ENCODE peak calls at places on chromosomes 7 and 10, in ten cellular contexts. One of them, this sample, is unnamed.

GRCh38 chr10:33273295-33274002 is 61.0 kb downstream of the NRP1 start:
- DNase-seq in brain microvascular endothelial cell: peak; percentile 90
- DNase-seq in tibial artery: peak; percentile 86
- DNase-seq in PC-9: peak; percentile 95
- DNase-seq in HCT116: no peak
- DNase-seq in upper lobe of left lung: peak; percentile 10
- DNase-seq in astrocyte of the cerebellum: peak; percentile 77
- DNase-seq in CD8-positive, alpha-beta T cell: no peak
- DNase-seq in skeletal muscle cell: peak; percentile 98
- DNase-seq in colonic mucosa: peak; percentile 69
- DNase-seq in this sample: peak; percentile 94

GRCh38 chr10:8508882-8509281 is 454.4 kb downstream of the GATA3 start:
- DNase-seq in upper lobe of left lung: no peak
- DNase-seq in brain microvascular endothelial cell: no peak
- DNase-seq in colonic mucosa: no peak
- DNase-seq in HCT116: no peak
- DNase-seq in astrocyte of the cerebellum: no peak
- DNase-seq in CD8-positive, alpha-beta T cell: no peak
- DNase-seq in skeletal muscle cell: no peak
- DNase-seq in tibial artery: no peak
- DNase-seq in PC-9: no peak
- DNase-seq in this sample: no peak

GRCh38 chr10:12194752-12195271 is 879 bp downstream of the NUDT5 start:
- DNase-seq in tibial artery: peak; percentile 71
- DNase-seq in skeletal muscle cell: no peak
- DNase-seq in brain microvascular endothelial cell: peak; percentile 51
- DNase-seq in upper lobe of left lung: peak; percentile 89
- DNase-seq in HCT116: no peak
- DNase-seq in astrocyte of the cerebellum: no peak
- DNase-seq in CD8-positive, alpha-beta T cell: peak; percentile 34
- DNase-seq in colonic mucosa: peak; percentile 54
- DNase-seq in PC-9: peak; percentile 15
- DNase-seq in this sample: no peak

GRCh38 chr10:58350619-58351323 is 16.0 kb downstream of the UBE2D1 start:
- DNase-seq in HCT116: no peak
- DNase-seq in colonic mucosa: no peak
- DNase-seq in astrocyte of the cerebellum: no peak
- DNase-seq in skeletal muscle cell: no peak
- DNase-seq in PC-9: no peak
- DNase-seq in CD8-positive, alpha-beta T cell: no peak
- DNase-seq in upper lobe of left lung: no peak
- DNase-seq in brain microvascular endothelial cell: no peak
- DNase-seq in tibial artery: no peak
- DNase-seq in this sample: no peak

GRCh38 chr7:115546790-115547189 is 483.8 kb downstream of the TFEC start:
- DNase-seq in astrocyte of the cerebellum: no peak
- DNase-seq in skeletal muscle cell: no peak
- DNase-seq in upper lobe of left lung: no peak
- DNase-seq in brain microvascular endothelial cell: no peak
- DNase-seq in HCT116: no peak
- DNase-seq in PC-9: no peak
- DNase-seq in tibial artery: no peak
- DNase-seq in CD8-positive, alpha-beta T cell: no peak
- DNase-seq in colonic mucosa: no peak
- DNase-seq in this sample: no peak

GRCh38 chr10:13632879-13633437 is 46.2 kb downstream of the PRPF18 start:
- DNase-seq in skeletal muscle cell: no peak
- DNase-seq in PC-9: no peak
- DNase-seq in upper lobe of left lung: no peak
- DNase-seq in astrocyte of the cerebellum: no peak
- DNase-seq in tibial artery: no peak
- DNase-seq in CD8-positive, alpha-beta T cell: no peak
- DNase-seq in colonic mucosa: no peak
- DNase-seq in brain microvascular endothelial cell: no peak
- DNase-seq in HCT116: no peak
- DNase-seq in this sample: no peak

GRCh38 chr7:151647874-151648273 is 128.2 kb upstream of the RHEB start:
- DNase-seq in CD8-positive, alpha-beta T cell: no peak
- DNase-seq in brain microvascular endothelial cell: no peak
- DNase-seq in skeletal muscle cell: no peak
- DNase-seq in HCT116: no peak
- DNase-seq in PC-9: no peak
- DNase-seq in astrocyte of the cerebellum: no peak
- DNase-seq in upper lobe of left lung: no peak
- DNase-seq in tibial artery: no peak
- DNase-seq in colonic mucosa: no peak
- DNase-seq in this sample: no peak

GRCh38 chr10:92891885-92892705 is 43.8 kb downstream of the EXOC6 start:
- DNase-seq in astrocyte of the cerebellum: peak; percentile 59
- DNase-seq in skeletal muscle cell: peak; percentile 76
- DNase-seq in brain microvascular endothelial cell: peak; percentile 84
- DNase-seq in colonic mucosa: peak; percentile 74
- DNase-seq in CD8-positive, alpha-beta T cell: no peak
- DNase-seq in tibial artery: no peak
- DNase-seq in PC-9: peak; percentile 88
- DNase-seq in upper lobe of left lung: no peak
- DNase-seq in HCT116: peak; percentile 96
- DNase-seq in this sample: peak; percentile 77

GRCh38 chr10:51063659-51064535 is 10.4 kb upstream of the PRKG1 start:
- DNase-seq in skeletal muscle cell: peak; percentile 30
- DNase-seq in HCT116: peak; percentile 15
- DNase-seq in upper lobe of left lung: no peak
- DNase-seq in tibial artery: no peak
- DNase-seq in astrocyte of the cerebellum: peak; percentile 45
- DNase-seq in CD8-positive, alpha-beta T cell: no peak
- DNase-seq in brain microvascular endothelial cell: no peak
- DNase-seq in PC-9: no peak
- DNase-seq in colonic mucosa: no peak
- DNase-seq in this sample: peak; percentile 60

GRCh38 chr10:128324468-128324867 is 198.2 kb upstream of the MKI67 start:
- DNase-seq in tibial artery: no peak
- DNase-seq in brain microvascular endothelial cell: no peak
- DNase-seq in CD8-positive, alpha-beta T cell: no peak
- DNase-seq in PC-9: no peak
- DNase-seq in skeletal muscle cell: no peak
- DNase-seq in colonic mucosa: no peak
- DNase-seq in upper lobe of left lung: no peak
- DNase-seq in astrocyte of the cerebellum: no peak
- DNase-seq in HCT116: no peak
- DNase-seq in this sample: no peak

GRCh38 chr10:62159357-62159756 is 109.3 kb downstream of the RTKN2 start:
- DNase-seq in brain microvascular endothelial cell: no peak
- DNase-seq in upper lobe of left lung: no peak
- DNase-seq in colonic mucosa: no peak
- DNase-seq in PC-9: no peak
- DNase-seq in astrocyte of the cerebellum: no peak
- DNase-seq in CD8-positive, alpha-beta T cell: no peak
- DNase-seq in tibial artery: no peak
- DNase-seq in skeletal muscle cell: no peak
- DNase-seq in HCT116: no peak
- DNase-seq in this sample: no peak

GRCh38 chr10:70528726-70529362 is 50.3 kb downstream of the PALD1 start:
- DNase-seq in HCT116: peak; percentile 34
- DNase-seq in astrocyte of the cerebellum: no peak
- DNase-seq in PC-9: no peak
- DNase-seq in tibial artery: no peak
- DNase-seq in colonic mucosa: no peak
- DNase-seq in brain microvascular endothelial cell: peak; percentile 67
- DNase-seq in skeletal muscle cell: no peak
- DNase-seq in CD8-positive, alpha-beta T cell: no peak
- DNase-seq in upper lobe of left lung: no peak
- DNase-seq in this sample: peak; percentile 42

GRCh38 chr7:130865408-130866236 is 131.6 kb upstream of the KLF14 start:
- DNase-seq in astrocyte of the cerebellum: no peak
- DNase-seq in brain microvascular endothelial cell: no peak
- DNase-seq in upper lobe of left lung: no peak
- DNase-seq in skeletal muscle cell: no peak
- DNase-seq in HCT116: no peak
- DNase-seq in PC-9: no peak
- DNase-seq in colonic mucosa: no peak
- DNase-seq in CD8-positive, alpha-beta T cell: no peak
- DNase-seq in tibial artery: no peak
- DNase-seq in this sample: no peak

GRCh38 chr10:132993271-132994260 is 51.2 kb upstream of the CFAP46 start:
- DNase-seq in skeletal muscle cell: no peak
- DNase-seq in upper lobe of left lung: peak; percentile 79
- DNase-seq in astrocyte of the cerebellum: no peak
- DNase-seq in CD8-positive, alpha-beta T cell: no peak
- DNase-seq in tibial artery: no peak
- DNase-seq in PC-9: no peak
- DNase-seq in colonic mucosa: no peak
- DNase-seq in brain microvascular endothelial cell: no peak
- DNase-seq in HCT116: no peak
- DNase-seq in this sample: no peak
- H3K4me3 ChIP-seq in skeletal muscle cell: peak overlapping the region; percentile 28
- H3K4me3 ChIP-seq in upper lobe of left lung: no peak overlapping the region
- H3K4me3 ChIP-seq in astrocyte of the cerebellum: no peak overlapping the region
- H3K4me3 ChIP-seq in CD8-positive, alpha-beta T cell: no peak overlapping the region
- H3K4me3 ChIP-seq in tibial artery: peak overlapping the region; percentile 50
- H3K4me3 ChIP-seq in PC-9: no peak overlapping the region
- H3K4me3 ChIP-seq in colonic mucosa: no peak overlapping the region
- H3K4me3 ChIP-seq in brain microvascular endothelial cell: no peak overlapping the region
- H3K4me3 ChIP-seq in HCT116: no peak overlapping the region
- H3K4me3 ChIP-seq in this sample: no peak overlapping the region

GRCh38 chr7:80611779-80612178 is 26.7 kb upstream of the CD36 start:
- DNase-seq in brain microvascular endothelial cell: peak; percentile 89
- DNase-seq in skeletal muscle cell: peak; percentile 31
- DNase-seq in CD8-positive, alpha-beta T cell: no peak
- DNase-seq in upper lobe of left lung: no peak
- DNase-seq in astrocyte of the cerebellum: peak; percentile 76
- DNase-seq in HCT116: peak; percentile 21
- DNase-seq in tibial artery: no peak
- DNase-seq in colonic mucosa: no peak
- DNase-seq in PC-9: peak; percentile 37
- DNase-seq in this sample: peak; percentile 89
- H3K4me3 ChIP-seq in brain microvascular endothelial cell: no peak overlapping the region
- H3K4me3 ChIP-seq in skeletal muscle cell: no peak overlapping the region
- H3K4me3 ChIP-seq in CD8-positive, alpha-beta T cell: no peak overlapping the region
- H3K4me3 ChIP-seq in upper lobe of left lung: no peak overlapping the region
- H3K4me3 ChIP-seq in astrocyte of the cerebellum: no peak overlapping the region
- H3K4me3 ChIP-seq in HCT116: no peak overlapping the region
- H3K4me3 ChIP-seq in tibial artery: no peak overlapping the region
- H3K4me3 ChIP-seq in colonic mucosa: no peak overlapping the region
- H3K4me3 ChIP-seq in PC-9: no peak overlapping the region
- H3K4me3 ChIP-seq in this sample: no peak overlapping the region

GRCh38 chr7:20216637-20217036 is 547 bp downstream of the MACC1 start:
- DNase-seq in CD8-positive, alpha-beta T cell: no peak
- DNase-seq in PC-9: no peak
- DNase-seq in skeletal muscle cell: no peak
- DNase-seq in astrocyte of the cerebellum: no peak
- DNase-seq in colonic mucosa: no peak
- DNase-seq in brain microvascular endothelial cell: no peak
- DNase-seq in HCT116: no peak
- DNase-seq in tibial artery: no peak
- DNase-seq in upper lobe of left lung: no peak
- DNase-seq in this sample: no peak
- H3K4me3 ChIP-seq in CD8-positive, alpha-beta T cell: no peak overlapping the region
- H3K4me3 ChIP-seq in PC-9: peak overlapping the region; percentile 67
- H3K4me3 ChIP-seq in skeletal muscle cell: no peak overlapping the region
- H3K4me3 ChIP-seq in astrocyte of the cerebellum: no peak overlapping the region
- H3K4me3 ChIP-seq in colonic mucosa: peak overlapping the region; percentile 0
- H3K4me3 ChIP-seq in brain microvascular endothelial cell: no peak overlapping the region
- H3K4me3 ChIP-seq in HCT116: peak overlapping the region; percentile 49
- H3K4me3 ChIP-seq in tibial artery: no peak overlapping the region
- H3K4me3 ChIP-seq in upper lobe of left lung: no peak overlapping the region
- H3K4me3 ChIP-seq in this sample: no peak overlapping the region

GRCh38 chr7:100016209-100016901 is 959 bp downstream of the ZKSCAN1 start:
- DNase-seq in upper lobe of left lung: no peak
- DNase-seq in colonic mucosa: peak; percentile 49
- DNase-seq in brain microvascular endothelial cell: peak; percentile 9
- DNase-seq in HCT116: no peak
- DNase-seq in astrocyte of the cerebellum: no peak
- DNase-seq in PC-9: no peak
- DNase-seq in skeletal muscle cell: no peak
- DNase-seq in tibial artery: no peak
- DNase-seq in CD8-positive, alpha-beta T cell: no peak
- DNase-seq in this sample: peak; percentile 30

GRCh38 chr7:100015232-100016208 is at the start of gene ZKSCAN1:
- DNase-seq in HCT116: peak; percentile 88
- DNase-seq in tibial artery: peak; percentile 85
- DNase-seq in brain microvascular endothelial cell: peak; percentile 78
- DNase-seq in colonic mucosa: peak; percentile 91
- DNase-seq in skeletal muscle cell: peak; percentile 78
- DNase-seq in CD8-positive, alpha-beta T cell: peak; percentile 80
- DNase-seq in upper lobe of left lung: peak; percentile 95
- DNase-seq in astrocyte of the cerebellum: peak; percentile 83
- DNase-seq in PC-9: peak; percentile 80
- DNase-seq in this sample: peak; percentile 92

GRCh38 chr7:100019908-100020307 is 4.5 kb downstream of the ZKSCAN1 start:
- DNase-seq in CD8-positive, alpha-beta T cell: no peak
- DNase-seq in upper lobe of left lung: no peak
- DNase-seq in brain microvascular endothelial cell: no peak
- DNase-seq in PC-9: no peak
- DNase-seq in astrocyte of the cerebellum: no peak
- DNase-seq in HCT116: no peak
- DNase-seq in colonic mucosa: no peak
- DNase-seq in tibial artery: no peak
- DNase-seq in skeletal muscle cell: no peak
- DNase-seq in this sample: no peak

GRCh38 chr7:100017875-100018274 is 2.5 kb downstream of the ZKSCAN1 start:
- DNase-seq in PC-9: no peak
- DNase-seq in HCT116: no peak
- DNase-seq in CD8-positive, alpha-beta T cell: no peak
- DNase-seq in skeletal muscle cell: no peak
- DNase-seq in brain microvascular endothelial cell: no peak
- DNase-seq in tibial artery: no peak
- DNase-seq in upper lobe of left lung: no peak
- DNase-seq in colonic mucosa: no peak
- DNase-seq in astrocyte of the cerebellum: no peak
- DNase-seq in this sample: no peak

GRCh38 chr7:100017300-100017699 is 1.9 kb downstream of the ZKSCAN1 start:
- DNase-seq in HCT116: no peak
- DNase-seq in upper lobe of left lung: no peak
- DNase-seq in PC-9: no peak
- DNase-seq in brain microvascular endothelial cell: no peak
- DNase-seq in skeletal muscle cell: no peak
- DNase-seq in colonic mucosa: peak; percentile 78
- DNase-seq in CD8-positive, alpha-beta T cell: no peak
- DNase-seq in tibial artery: no peak
- DNase-seq in astrocyte of the cerebellum: no peak
- DNase-seq in this sample: no peak
- H3K4me3 ChIP-seq in HCT116: no peak overlapping the region
- H3K4me3 ChIP-seq in upper lobe of left lung: no peak overlapping the region
- H3K4me3 ChIP-seq in PC-9: no peak overlapping the region
- H3K4me3 ChIP-seq in brain microvascular endothelial cell: no peak overlapping the region
- H3K4me3 ChIP-seq in skeletal muscle cell: no peak overlapping the region
- H3K4me3 ChIP-seq in colonic mucosa: peak overlapping the region; percentile 99
- H3K4me3 ChIP-seq in CD8-positive, alpha-beta T cell: no peak overlapping the region
- H3K4me3 ChIP-seq in tibial artery: no peak overlapping the region
- H3K4me3 ChIP-seq in astrocyte of the cerebellum: no peak overlapping the region
- H3K4me3 ChIP-seq in this sample: no peak overlapping the region

DNA sequence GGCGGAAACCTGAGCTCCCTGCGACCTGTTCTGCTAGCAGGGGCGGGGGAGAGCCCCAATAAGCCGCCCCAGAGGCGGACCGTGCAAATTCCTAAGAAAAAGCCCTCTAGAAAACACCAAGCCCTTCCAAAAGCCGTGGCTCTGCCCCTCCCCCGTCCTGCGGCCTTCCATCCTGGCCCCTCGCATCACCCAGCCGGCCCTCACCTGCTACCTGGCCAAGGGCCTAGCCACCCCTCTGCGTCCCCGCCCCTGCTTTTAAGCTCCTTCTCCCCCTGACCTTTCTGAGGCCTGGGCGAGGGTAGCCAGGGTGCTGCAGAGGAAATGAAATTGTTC is 24.9 kb downstream of the SKIDA1 start:
- DNase-seq in upper lobe of left lung: no peak
- DNase-seq in skeletal muscle cell: no peak
- DNase-seq in PC-9: no peak
- DNase-seq in HCT116: no peak
- DNase-seq in brain microvascular endothelial cell: no peak
- DNase-seq in CD8-positive, alpha-beta T cell: no peak
- DNase-seq in colonic mucosa: no peak
- DNase-seq in astrocyte of the cerebellum: no peak
- DNase-seq in tibial artery: no peak
- DNase-seq in this sample: no peak
- H3K4me3 ChIP-seq in upper lobe of left lung: no peak overlapping the region
- H3K4me3 ChIP-seq in skeletal muscle cell: no peak overlapping the region
- H3K4me3 ChIP-seq in PC-9: no peak overlapping the region
- H3K4me3 ChIP-seq in HCT116: no peak overlapping the region
- H3K4me3 ChIP-seq in brain microvascular endothelial cell: peak overlapping the region; percentile 44
- H3K4me3 ChIP-seq in CD8-positive, alpha-beta T cell: no peak overlapping the region
- H3K4me3 ChIP-seq in colonic mucosa: no peak overlapping the region
- H3K4me3 ChIP-seq in astrocyte of the cerebellum: no peak overlapping the region
- H3K4me3 ChIP-seq in tibial artery: peak overlapping the region; percentile 38
- H3K4me3 ChIP-seq in this sample: no peak overlapping the region

This sample was measured in astrocyte of the spinal cord.